ENCODE peak calls at places on chromosomes 12 and 14, in ten cellular contexts. G, F, B, M, K, J, Q, X, Y and W are unnamed samples.

GRCh38 chr12:3045494-3045893 is 31.7 kb upstream of the TSPAN9 start:
- DNase-seq in X (no peak), K (no peak), J (peak), M (no peak), B (no peak), F (no peak), Y (no peak), Q (no peak), G (no peak), W (no peak)

GRCh38 chr12:57514720-57515467 is 5.4 kb downstream of the DDIT3 start:
- DNase-seq in B (no peak), G (no peak), J (no peak), K (no peak), F (no peak), Y (no peak), Q (no peak), M (no peak), X (no peak), W (no peak)

GRCh38 chr12:105470102-105470501 is 139.6 kb downstream of the C12orf75 start:
- DNase-seq in J (no peak), Q (no peak), F (no peak), K (no peak), G (no peak), M (no peak), X (no peak), B (no peak), Y (no peak), W (no peak)

GRCh38 chr12:26410686-26411085 is 215.3 kb downstream of the SSPN start:
- DNase-seq in B (no peak), F (no peak), K (no peak), Y (no peak), Q (no peak), X (no peak), J (no peak), M (no peak), G (no peak), W (no peak)

GRCh38 chr14:49637534-49638078 is 2.6 kb upstream of the DNAAF2 start:
- DNase-seq in X (no peak), F (peak), M (no peak), B (no peak), K (no peak), Q (no peak), J (no peak), Y (no peak), G (no peak), W (no peak)

GRCh38 chr12:121803861-121804416 is at the start of gene SETD1B:
- DNase-seq in B (peak), F (no peak), M (peak), G (peak), Q (no peak), Y (no peak), J (peak), K (peak), X (peak), W (peak)

GRCh38 chr12:20624718-20625117 is 70.4 kb upstream of the SLCO1C1 start:
- DNase-seq in B (no peak), F (peak), K (no peak), X (no peak), Q (no peak), M (peak), Y (no peak), J (peak), G (peak), W (peak)

GRCh38 chr12:24153041-24153440 is 203.6 kb upstream of the SOX5 start:
- DNase-seq in X (no peak), B (no peak), Y (no peak), F (no peak), G (no peak), M (no peak), J (no peak), Q (no peak), K (no peak), W (no peak)

GRCh38 chr14:97994020-97994531 is 1196.9 kb downstream of the VRK1 start:
- DNase-seq in Q (no peak), M (no peak), Y (no peak), G (no peak), X (no peak), J (no peak), K (no peak), F (no peak), B (no peak), W (no peak)

GRCh38 chr14:104214411-104214810 is 76.0 kb downstream of the KIF26A start:
- DNase-seq in M (no peak), J (no peak), Y (no peak), F (no peak), G (no peak), X (no peak), B (no peak), K (no peak), Q (no peak), W (no peak)

GRCh38 chr12:57214398-57214781 is 2.2 kb upstream of the NXPH4 start:
- DNase-seq in B (peak), M (peak), J (peak), X (no peak), Q (peak), F (peak), G (peak), Y (peak), K (no peak), W (peak)

GRCh38 chr12:104171785-104172563 is 34.0 kb upstream of the NFYB start:
- DNase-seq in B (no peak), Q (no peak), X (no peak), Y (no peak), J (peak), G (no peak), M (no peak), F (no peak), K (no peak), W (no peak)

GRCh38 chr12:112374166-112374740 is 8.0 kb downstream of the HECTD4 start:
- DNase-seq in Y (no peak), J (no peak), Q (no peak), F (no peak), M (no peak), B (no peak), X (no peak), K (no peak), G (no peak), W (no peak)

GRCh38 chr14:23182372-23183014 is 967 bp downstream of the SLC7A8 start:
- DNase-seq in Q (no peak), G (no peak), K (peak), M (peak), J (peak), Y (no peak), X (peak), B (no peak), F (peak), W (peak)

GRCh38 chr12:18905134-18905533 is 167.2 kb downstream of the CAPZA3 start:
- DNase-seq in X (no peak), K (peak), Q (no peak), B (no peak), M (no peak), J (no peak), F (peak), G (no peak), Y (no peak), W (no peak)

GRCh38 chr12:12939888-12940287 is 12.1 kb downstream of the GPRC5D start:
- DNase-seq in M (no peak), Y (no peak), Q (no peak), F (no peak), B (no peak), G (no peak), K (no peak), J (no peak), X (no peak), W (no peak)

GRCh38 chr14:90060312-90060964 is 1.4 kb upstream of the KCNK13 start:
- DNase-seq in G (peak), F (peak), Q (peak), J (peak), K (peak), M (peak), X (peak), B (peak), Y (no peak), W (peak)